ENCODE peak calls at places on chromosome 21, in six cellular contexts. E, P, W, O, I and L are unnamed samples.

GRCh38 chr21:46021978-46022544 is 40.5 kb downstream of the COL6A1 start:
- DNase-seq in O (no peak), E (no peak), W (no peak), I (no peak), P (no peak), L (no peak)

GRCh38 chr21:29301703-29302102 is 3.0 kb downstream of the BACH1 start:
- DNase-seq in I (no peak), E (no peak), P (no peak), W (no peak), O (no peak), L (no peak)

GRCh38 chr21:46124926-46125845 is 27.3 kb downstream of the COL6A2 start:
- DNase-seq in O (no peak), E (no peak), P (no peak), I (no peak), W (peak), L (no peak)

GRCh38 chr21:17002628-17003027 is 510.2 kb upstream of the CXADR start:
- DNase-seq in E (no peak), W (no peak), O (no peak), P (no peak), I (no peak), L (no peak)

GRCh38 chr21:15992171-15992570 is 262.4 kb downstream of the USP25 start:
- DNase-seq in P (no peak), I (no peak), E (no peak), W (no peak), O (no peak), L (no peak)

GRCh38 chr21:33821580-33822322 is 93.9 kb downstream of the ATP5PO start:
- DNase-seq in P (no peak), E (no peak), O (no peak), I (no peak), W (no peak), L (no peak)

GRCh38 chr21:34128674-34129038 is 55.3 kb downstream of the MRPS6 start:
- DNase-seq in P (no peak), I (no peak), O (no peak), E (no peak), W (no peak), L (no peak)

GRCh38 chr21:28904961-28905435 is 87.7 kb downstream of the LTN1 start:
- DNase-seq in P (no peak), O (no peak), I (no peak), W (no peak), E (no peak), L (no peak)

GRCh38 chr21:42496839-42497202 is 797 bp upstream of the RSPH1 start:
- DNase-seq in W (peak), E (no peak), P (no peak), I (no peak), O (no peak), L (peak)

GRCh38 chr21:29145354-29145782 is 14.9 kb downstream of the MAP3K7CL start:
- DNase-seq in I (no peak), P (no peak), E (no peak), O (no peak), W (no peak), L (no peak)

GRCh38 chr21:35139382-35139715 is 90.2 kb upstream of the RUNX1 start:
- DNase-seq in I (no peak), P (no peak), O (no peak), E (no peak), W (no peak), L (no peak)

GRCh38 chr21:27806261-27806660 is 839.4 kb upstream of the ADAMTS5 start:
- DNase-seq in P (no peak), W (no peak), O (no peak), E (no peak), I (no peak), L (no peak)

GRCh38 chr21:39842741-39843146 is 24.5 kb upstream of the PCP4 start:
- DNase-seq in P (no peak), I (no peak), O (no peak), W (no peak), E (no peak), L (no peak)

GRCh38 chr21:44785620-44786344 is 15.8 kb downstream of the UBE2G2 start:
- DNase-seq in E (no peak), W (no peak), P (no peak), O (no peak), I (no peak), L (no peak)

GRCh38 chr21:17823846-17824245 is 4.7 kb upstream of the C21orf91 start:
- DNase-seq in I (no peak), W (no peak), P (no peak), O (no peak), E (no peak), L (no peak)

GRCh38 chr21:46443910-46444309 is 14.8 kb upstream of the DIP2A start:
- DNase-seq in I (no peak), P (no peak), W (no peak), E (no peak), O (no peak), L (no peak)

GRCh38 chr21:34781508-34781907 is 112.7 kb downstream of the CLIC6 start:
- DNase-seq in P (no peak), W (no peak), O (no peak), I (no peak), E (no peak), L (no peak)

GRCh38 chr21:23725576-23725975 is 1881.7 kb downstream of the MRPL39 start:
- DNase-seq in E (peak), P (no peak), W (no peak), I (no peak), O (no peak), L (no peak)

GRCh38 chr21:39127506-39127905 is 55.7 kb downstream of the PSMG1 start:
- DNase-seq in E (no peak), W (no peak), P (no peak), O (no peak), I (no peak), L (no peak)

GRCh38 chr21:45517249-45518065 is 24.8 kb downstream of the SLC19A1 start:
- DNase-seq in E (no peak), I (no peak), O (no peak), W (no peak), P (peak), L (no peak)

GRCh38 chr21:41686664-41687063 is 80.2 kb downstream of the RIPK4 start:
- DNase-seq in I (no peak), W (no peak), E (no peak), O (no peak), P (no peak), L (no peak)

GRCh38 chr21:39251326-39251725 is 62.1 kb downstream of the BRWD1 start:
- DNase-seq in E (no peak), I (no peak), O (no peak), P (no peak), W (no peak), L (no peak)

GRCh38 chr21:33395866-33396265 is 7.3 kb upstream of the IFNGR2 start:
- DNase-seq in P (no peak), I (no peak), W (no peak), E (no peak), O (no peak), L (no peak)

GRCh38 chr21:41121785-41122415 is 46.1 kb upstream of the BACE2 start:
- DNase-seq in P (peak), O (peak), I (peak), W (peak), E (peak), L (peak)

GRCh38 chr21:45695086-45695485 is 51.6 kb downstream of the PCBP3 start:
- DNase-seq in W (no peak), P (no peak), I (no peak), E (no peak), O (peak), L (no peak)

GRCh38 chr21:16983425-16983824 is 529.4 kb upstream of the CXADR start:
- DNase-seq in P (no peak), O (no peak), E (no peak), I (no peak), W (no peak), L (no peak)

GRCh38 chr21:39097335-39097861 is 85.9 kb downstream of the PSMG1 start:
- DNase-seq in I (no peak), P (no peak), W (peak), O (no peak), E (no peak), L (no peak)

GRCh38 chr21:45225041-45225740 is 62.5 kb downstream of the POFUT2 start:
- DNase-seq in W (no peak), P (no peak), I (no peak), O (no peak), E (no peak), L (no peak)

GRCh38 chr21:17793675-17794123 is 25.5 kb downstream of the C21orf91 start:
- DNase-seq in O (no peak), I (no peak), E (no peak), W (peak), P (no peak), L (no peak)

GRCh38 chr21:34836103-34836932 is 167.5 kb downstream of the CLIC6 start:
- DNase-seq in W (no peak), P (no peak), I (peak), O (no peak), E (no peak), L (no peak)

GRCh38 chr21:45330075-45330781 is 42.5 kb upstream of the POFUT2 start:
- DNase-seq in P (no peak), E (no peak), I (no peak), W (no peak), O (peak), L (peak)

GRCh38 chr21:34072145-34073031 is 990 bp upstream of the MRPS6 start:
- DNase-seq in I (no peak), E (no peak), W (no peak), P (no peak), O (no peak), L (no peak)

GRCh38 chr21:39385299-39386145 is 36.6 kb upstream of the HMGN1 start:
- DNase-seq in O (no peak), W (peak), E (no peak), P (no peak), I (no peak), L (peak)

GRCh38 chr21:34886554-34887385 is 162.3 kb downstream of the RUNX1 start:
- DNase-seq in P (no peak), E (peak), I (no peak), W (peak), O (no peak), L (no peak)

GRCh38 chr21:36478941-36479340 is 981 bp downstream of the CLDN14 start:
- DNase-seq in O (no peak), P (no peak), W (no peak), I (no peak), E (no peak), L (peak)

GRCh38 chr21:36478207-36478701 is 1.7 kb downstream of the CLDN14 start:
- DNase-seq in W (no peak), P (no peak), I (no peak), E (no peak), O (no peak), L (no peak)

GRCh38 chr21:36480618-36481017 is 696 bp upstream of the CLDN14 start:
- DNase-seq in O (no peak), P (no peak), I (no peak), W (no peak), E (no peak), L (no peak)

GRCh38 chr21:36481639-36482038 is 1.7 kb upstream of the CLDN14 start:
- DNase-seq in E (no peak), I (no peak), P (no peak), W (no peak), O (no peak), L (no peak)

GRCh38 chr21:36479415-36480402 is at the start of gene CLDN14:
- DNase-seq in P (no peak), O (no peak), E (no peak), I (no peak), W (no peak), L (no peak)
- TF ChIP-seq JUND in P (no peak), O (no peak), E (no peak), I (no peak), W (no peak), L (no peak)

DNA sequence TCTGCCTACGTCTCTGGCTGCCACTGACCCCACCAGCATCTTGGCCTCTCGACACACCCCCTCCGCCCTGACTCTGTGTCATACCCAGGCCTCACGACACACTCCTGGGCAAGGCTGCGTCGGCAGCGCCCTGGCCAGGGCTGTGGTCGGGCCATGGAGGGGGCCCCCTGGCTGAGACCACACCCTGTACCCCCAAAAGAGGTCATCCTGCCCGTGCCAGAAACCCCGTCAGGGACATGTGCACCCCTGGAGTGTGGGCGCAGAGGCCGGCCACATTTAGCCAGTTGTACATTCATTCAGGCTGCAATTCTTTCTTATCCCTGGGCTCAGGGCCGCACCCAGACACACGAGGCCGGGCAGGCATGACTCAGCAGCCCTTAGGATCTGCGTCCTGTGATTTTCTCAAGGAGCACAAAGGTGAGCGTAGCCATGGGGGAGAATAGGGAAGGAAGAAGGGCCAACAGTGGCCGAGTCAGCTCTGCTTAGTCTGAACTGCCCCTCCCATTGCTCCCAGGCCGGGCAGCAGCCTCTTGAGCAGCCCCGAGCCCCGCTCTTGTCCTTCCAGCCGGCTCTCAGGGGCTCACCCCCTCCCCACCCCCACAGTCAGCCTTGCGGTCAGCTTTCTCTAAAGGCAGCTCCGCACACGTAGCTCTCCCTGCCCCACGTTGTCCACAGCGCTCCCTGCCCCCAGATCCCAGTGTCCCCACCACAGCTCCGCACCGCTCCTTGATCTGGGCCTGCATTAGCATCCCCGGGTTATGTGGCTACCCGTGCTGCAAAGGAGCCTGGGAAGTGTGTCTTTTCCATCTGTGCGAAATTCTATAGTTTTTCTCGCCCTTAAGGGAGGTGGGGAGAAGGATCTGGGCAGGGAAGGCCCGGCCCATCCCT is 7.9 kb downstream of the CSTB start:
- DNase-seq in I (peak), W (no peak), O (no peak), E (peak), P (no peak), L (no peak)
- TF ChIP-seq JUND in I (no peak), W (no peak), O (no peak), E (peak), P (no peak), L (no peak)

GRCh38 chr21:26715878-26716506 is 129.2 kb downstream of the ADAMTS1 start:
- DNase-seq in E (peak), W (peak), P (no peak), I (no peak), O (no peak), L (peak)
- TF ChIP-seq JUND in E (no peak), W (no peak), P (no peak), I (no peak), O (no peak), L (no peak)

DNA sequence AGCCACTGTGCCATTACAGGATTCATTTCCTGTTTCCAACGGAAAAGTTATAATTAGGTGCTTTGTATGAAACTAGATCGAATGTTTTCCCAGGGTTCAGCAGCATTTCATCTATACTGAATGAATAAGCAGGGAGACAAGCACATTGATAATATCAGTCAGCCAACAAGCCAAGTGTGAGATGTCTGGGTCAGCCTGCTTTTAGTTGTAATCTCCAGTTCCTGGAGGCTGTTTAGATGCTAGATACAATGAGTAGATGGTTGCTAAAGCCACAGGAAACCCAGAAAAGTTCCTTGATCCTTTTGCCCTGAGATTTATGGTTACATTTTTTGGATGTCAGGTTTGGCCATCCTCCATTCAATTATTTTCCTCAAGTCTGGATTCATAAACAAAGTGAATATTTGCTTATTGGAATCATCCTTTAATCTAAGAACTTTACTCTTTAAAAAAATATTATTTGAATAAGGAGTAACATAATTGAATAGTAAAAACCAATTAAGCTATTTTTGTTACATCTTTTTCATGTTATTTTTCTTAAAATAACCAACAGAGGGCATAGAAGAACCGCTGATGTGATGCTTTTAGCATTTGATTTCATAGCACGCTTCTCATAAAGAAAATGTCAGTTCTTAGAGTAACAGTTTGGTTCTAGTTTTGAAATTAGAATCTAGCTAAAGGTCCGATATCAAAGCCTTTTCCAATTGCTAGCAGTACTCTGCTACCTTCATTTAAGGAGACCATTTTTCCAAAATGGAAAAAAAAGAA is 76.6 kb downstream of the HSPA13 start:
- DNase-seq in O (no peak), E (no peak), W (no peak), P (no peak), I (no peak), L (peak)
- TF ChIP-seq JUND in O (no peak), E (no peak), W (no peak), P (no peak), I (no peak), L (peak)